ENCODE peak calls at places on chromosomes 4 and X, in five cellular contexts. One of them, this sample, is unnamed.

GRCh38 chrX:115892787-115893671 is 277.5 kb upstream of the AGTR2 start:
- ATAC-seq in A549: no peak
- ATAC-seq in gastrocnemius medialis: no peak
- ATAC-seq in heart left ventricle: no peak
- ATAC-seq in right lobe of liver: peak; percentile 80
- ATAC-seq in this sample: peak; percentile 84

GRCh38 chrX:67480789-67481188 is 63.0 kb upstream of the AR start:
- ATAC-seq in A549: no peak
- ATAC-seq in gastrocnemius medialis: no peak
- ATAC-seq in heart left ventricle: no peak
- ATAC-seq in right lobe of liver: no peak
- ATAC-seq in this sample: no peak

GRCh38 chr4:8547912-8548730 is 32.1 kb upstream of the GPR78 start:
- ATAC-seq in A549: no peak
- ATAC-seq in gastrocnemius medialis: no peak
- ATAC-seq in heart left ventricle: no peak
- ATAC-seq in right lobe of liver: no peak
- ATAC-seq in this sample: no peak

GRCh38 chr4:93777081-93777460 is 51.5 kb upstream of the ATOH1 start:
- ATAC-seq in A549: no peak
- ATAC-seq in gastrocnemius medialis: no peak
- ATAC-seq in heart left ventricle: no peak
- ATAC-seq in right lobe of liver: no peak
- ATAC-seq in this sample: no peak

GRCh38 chr4:165953181-165953580 is 80.1 kb downstream of the TLL1 start:
- ATAC-seq in A549: no peak
- ATAC-seq in gastrocnemius medialis: no peak
- ATAC-seq in heart left ventricle: no peak
- ATAC-seq in right lobe of liver: no peak
- ATAC-seq in this sample: no peak

GRCh38 chr4:128461300-128462103 is 173.9 kb upstream of the PGRMC2 start:
- ATAC-seq in A549: peak; percentile 85
- ATAC-seq in gastrocnemius medialis: peak; percentile 33
- ATAC-seq in heart left ventricle: peak; percentile 47
- ATAC-seq in right lobe of liver: no peak
- ATAC-seq in this sample: peak; percentile 56

GRCh38 chr4:153555730-153556440 is 89.7 kb downstream of the TMEM131L start:
- ATAC-seq in A549: no peak
- ATAC-seq in gastrocnemius medialis: peak; percentile 41
- ATAC-seq in heart left ventricle: peak; percentile 88
- ATAC-seq in right lobe of liver: peak; percentile 56
- ATAC-seq in this sample: peak; percentile 82

GRCh38 chrX:6292599-6292998 is 63.9 kb upstream of the NLGN4X start:
- ATAC-seq in A549: no peak
- ATAC-seq in gastrocnemius medialis: no peak
- ATAC-seq in heart left ventricle: no peak
- ATAC-seq in right lobe of liver: no peak
- ATAC-seq in this sample: no peak

GRCh38 chr4:84738622-84739021 is 155.7 kb downstream of the CDS1 start:
- ATAC-seq in A549: no peak
- ATAC-seq in gastrocnemius medialis: no peak
- ATAC-seq in heart left ventricle: no peak
- ATAC-seq in right lobe of liver: no peak
- ATAC-seq in this sample: no peak

GRCh38 chrX:13263560-13264251 is 56.1 kb downstream of the ATXN3L start:
- ATAC-seq in A549: no peak
- ATAC-seq in gastrocnemius medialis: no peak
- ATAC-seq in heart left ventricle: no peak
- ATAC-seq in right lobe of liver: no peak
- ATAC-seq in this sample: no peak

GRCh38 chr4:4474496-4474895 is 67.4 kb downstream of the STX18 start:
- ATAC-seq in A549: no peak
- ATAC-seq in gastrocnemius medialis: no peak
- ATAC-seq in heart left ventricle: no peak
- ATAC-seq in right lobe of liver: no peak
- ATAC-seq in this sample: no peak

DNA sequence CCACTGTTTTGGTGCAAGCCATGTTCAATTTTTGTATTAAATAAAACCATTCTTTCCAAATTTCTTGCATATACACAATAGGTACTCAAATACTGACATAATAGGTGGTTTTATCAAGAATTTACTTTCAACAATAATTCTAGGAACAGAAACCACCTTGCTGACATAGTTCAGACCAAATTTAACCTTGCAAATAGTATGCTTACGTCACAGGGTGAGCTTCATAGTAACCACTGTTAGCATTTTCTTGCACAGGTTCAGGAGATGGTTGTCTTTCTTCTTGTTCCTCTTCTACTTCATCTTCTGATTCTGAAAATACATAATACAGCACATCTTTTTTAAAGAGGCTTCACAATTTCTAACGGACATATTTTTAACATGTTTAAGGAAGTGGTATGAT is 17.6 kb downstream of the G3BP2 start:
- ATAC-seq in A549: no peak
- ATAC-seq in gastrocnemius medialis: no peak
- ATAC-seq in heart left ventricle: no peak
- ATAC-seq in right lobe of liver: no peak
- ATAC-seq in this sample: no peak
- TF ChIP-seq POLR2A in A549: no peak
- TF ChIP-seq POLR2A in gastrocnemius medialis: no peak
- TF ChIP-seq POLR2A in heart left ventricle: no peak
- TF ChIP-seq POLR2A in right lobe of liver: no peak
- TF ChIP-seq POLR2A in this sample: no peak

DNA sequence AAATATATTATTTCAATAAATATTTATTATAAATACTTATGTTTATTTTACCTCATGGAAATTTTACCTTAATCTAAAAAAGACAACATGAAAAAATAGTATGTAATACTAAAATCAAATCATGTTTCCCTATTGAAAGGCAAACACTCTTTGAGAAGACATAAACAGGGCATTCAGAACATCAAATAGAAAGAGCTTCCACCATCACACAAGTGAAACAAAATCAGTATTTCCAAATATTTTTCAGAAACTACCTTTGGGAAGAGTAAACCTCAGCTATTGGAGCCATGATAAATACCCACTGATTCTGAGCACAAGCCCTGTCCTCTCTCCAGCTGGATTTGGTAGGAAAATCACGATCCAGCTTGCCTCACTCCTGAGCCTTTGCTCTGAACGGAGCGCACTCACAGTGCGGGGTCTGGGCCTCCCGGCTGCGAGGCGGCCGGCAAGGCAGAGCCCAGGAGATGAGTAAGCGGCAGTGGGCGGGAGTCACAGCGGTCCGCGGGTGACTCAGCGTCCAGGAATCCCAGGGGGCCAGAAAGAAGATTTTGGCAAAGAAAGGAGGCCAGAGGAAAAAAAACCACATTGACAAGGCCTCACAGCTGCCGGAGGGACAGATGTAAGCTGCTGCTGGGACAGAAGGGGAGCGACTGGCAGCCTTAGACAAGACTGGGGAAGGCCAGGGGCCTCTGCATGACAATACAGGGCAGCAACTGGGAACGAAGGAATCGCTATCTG is 14.7 kb upstream of the ANXA5 start:
- ATAC-seq in A549: peak; percentile 100
- ATAC-seq in gastrocnemius medialis: peak; percentile 87
- ATAC-seq in heart left ventricle: peak; percentile 94
- ATAC-seq in right lobe of liver: peak; percentile 99
- ATAC-seq in this sample: peak; percentile 99
- TF ChIP-seq POLR2A in A549: peak; percentile 42
- TF ChIP-seq POLR2A in gastrocnemius medialis: peak; percentile 44
- TF ChIP-seq POLR2A in heart left ventricle: no peak
- TF ChIP-seq POLR2A in right lobe of liver: peak; percentile 29
- TF ChIP-seq POLR2A in this sample: peak; percentile 39

DNA sequence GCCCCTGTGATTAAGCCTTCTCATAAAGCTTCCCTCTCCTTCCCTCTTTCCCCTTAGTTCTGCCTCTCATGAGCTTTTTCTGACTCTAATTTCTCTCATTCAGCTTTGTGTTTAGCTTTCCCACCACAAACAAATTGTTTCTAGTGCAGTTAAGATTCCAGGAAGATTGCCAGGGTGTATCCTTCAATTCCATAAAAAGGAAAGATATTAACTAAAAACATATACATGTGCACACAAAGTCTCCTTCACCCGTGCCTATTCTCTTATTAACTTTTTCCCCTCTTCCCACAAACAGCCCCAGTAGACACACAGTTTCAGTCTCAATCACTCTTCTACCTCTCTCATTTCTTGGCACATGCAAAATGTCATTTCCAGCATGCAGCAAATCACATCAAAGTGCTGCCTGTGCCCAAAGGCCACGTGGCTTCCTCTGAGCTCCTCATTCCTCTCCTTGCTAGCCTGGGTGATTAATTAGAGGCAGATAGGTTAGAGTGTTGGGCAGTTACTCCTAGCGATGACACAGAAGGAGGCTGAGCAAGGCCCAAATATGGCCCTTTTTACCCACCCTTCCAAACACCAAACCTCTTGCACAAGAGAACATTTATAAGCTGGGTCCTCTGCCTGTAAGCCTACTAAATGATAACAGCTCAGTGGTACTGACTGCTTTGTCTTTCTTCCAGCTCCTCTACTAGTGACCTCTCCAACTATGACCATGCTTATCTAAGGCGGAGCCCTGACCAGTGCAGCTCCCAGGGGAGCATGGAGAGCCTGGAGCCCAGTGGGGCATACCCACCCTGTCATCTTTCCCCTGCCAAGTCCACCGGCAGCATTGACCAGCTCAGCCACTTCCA is 159.6 kb downstream of the SOWAHB start:
- ATAC-seq in A549: no peak
- ATAC-seq in gastrocnemius medialis: no peak
- ATAC-seq in heart left ventricle: peak; percentile 63
- ATAC-seq in right lobe of liver: peak; percentile 12
- ATAC-seq in this sample: peak; percentile 94
- TF ChIP-seq POLR2A in A549: no peak
- TF ChIP-seq POLR2A in gastrocnemius medialis: no peak
- TF ChIP-seq POLR2A in heart left ventricle: no peak
- TF ChIP-seq POLR2A in right lobe of liver: no peak
- TF ChIP-seq POLR2A in this sample: no peak

DNA sequence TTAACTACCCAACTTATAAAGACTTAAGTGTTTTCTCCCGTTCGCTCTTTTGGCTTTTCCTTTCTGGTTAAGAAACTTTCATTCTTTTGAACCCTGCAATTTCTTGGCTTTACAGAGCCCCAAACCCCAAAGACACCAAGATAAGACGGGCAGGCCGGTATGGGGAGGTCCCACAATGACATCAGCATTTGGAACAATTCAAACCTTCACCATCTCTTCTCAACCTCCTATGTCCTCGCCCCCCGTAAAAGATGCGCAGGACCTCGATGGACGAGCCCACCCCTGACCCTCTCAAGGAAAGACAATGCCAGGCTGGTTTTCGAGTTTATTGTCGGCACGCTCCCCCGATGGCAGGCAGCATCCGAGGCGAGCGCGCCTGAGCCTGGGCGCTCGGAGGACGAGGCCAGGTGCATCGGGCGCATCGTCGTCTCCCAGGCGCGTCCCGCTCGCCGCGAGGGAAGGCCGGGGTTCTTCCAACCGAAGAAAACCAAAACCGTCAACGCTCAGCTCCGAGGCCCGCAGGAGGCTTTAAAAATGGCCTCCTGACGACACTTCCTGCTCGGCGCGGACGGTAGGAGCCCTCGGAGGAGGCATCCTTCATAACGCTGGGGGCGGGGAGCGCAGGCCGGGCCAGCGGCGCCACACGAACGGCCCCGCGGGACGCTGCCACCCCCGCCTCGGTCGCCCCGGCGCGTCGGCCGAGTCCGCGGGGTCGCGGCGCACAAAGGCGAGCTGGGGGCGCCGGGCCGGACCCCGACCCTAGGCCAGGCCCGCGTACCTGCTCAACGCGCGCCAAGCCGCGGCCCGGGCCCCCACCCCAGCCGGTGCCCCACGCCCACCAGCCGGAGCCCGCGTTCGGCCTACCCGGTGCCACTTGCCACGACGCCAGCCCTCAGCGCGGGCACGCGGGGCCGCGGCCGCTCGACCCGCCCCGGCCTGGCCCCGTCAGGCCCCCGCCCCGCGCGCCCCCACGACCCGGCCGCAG is 664 bp downstream of the ZNF518B start:
- ATAC-seq in A549: peak; percentile 73
- ATAC-seq in gastrocnemius medialis: peak; percentile 72
- ATAC-seq in heart left ventricle: no peak
- ATAC-seq in right lobe of liver: peak; percentile 47
- ATAC-seq in this sample: peak; percentile 54
- TF ChIP-seq POLR2A in A549: no peak
- TF ChIP-seq POLR2A in gastrocnemius medialis: no peak
- TF ChIP-seq POLR2A in heart left ventricle: no peak
- TF ChIP-seq POLR2A in right lobe of liver: no peak
- TF ChIP-seq POLR2A in this sample: no peak

DNA sequence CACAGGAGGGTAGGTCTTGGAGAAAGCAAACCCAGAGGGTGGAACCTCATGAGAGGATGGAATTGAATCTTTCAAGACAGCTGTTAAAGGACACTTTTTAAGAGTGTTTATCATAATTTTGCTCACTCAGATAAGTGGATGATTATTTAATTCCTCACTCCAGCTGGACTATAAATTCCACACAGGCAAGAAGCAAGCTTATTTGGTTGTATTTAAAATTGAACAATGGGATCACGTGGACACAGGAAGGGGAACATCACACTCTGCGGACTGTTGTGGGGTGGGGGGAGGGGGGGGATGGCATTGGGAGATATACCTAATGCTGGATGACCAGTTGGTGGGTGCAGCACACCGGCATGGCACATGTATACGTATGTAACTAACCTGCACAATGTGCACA is 116.3 kb downstream of the DHRSX start:
- ATAC-seq in A549: no peak
- ATAC-seq in gastrocnemius medialis: no peak
- ATAC-seq in heart left ventricle: no peak
- ATAC-seq in right lobe of liver: no peak
- ATAC-seq in this sample: no peak
- TF ChIP-seq POLR2A in A549: no peak
- TF ChIP-seq POLR2A in gastrocnemius medialis: no peak
- TF ChIP-seq POLR2A in heart left ventricle: no peak
- TF ChIP-seq POLR2A in right lobe of liver: no peak
- TF ChIP-seq POLR2A in this sample: no peak

GRCh38 chrX:56812515-56813105 is 83.6 kb downstream of the NBDY start:
- ATAC-seq in A549: no peak
- ATAC-seq in gastrocnemius medialis: no peak
- ATAC-seq in heart left ventricle: peak; percentile 20
- ATAC-seq in right lobe of liver: peak; percentile 60
- ATAC-seq in this sample: no peak

GRCh38 chrX:56811599-56811998 is 82.6 kb downstream of the NBDY start:
- ATAC-seq in A549: no peak
- ATAC-seq in gastrocnemius medialis: no peak
- ATAC-seq in heart left ventricle: no peak
- ATAC-seq in right lobe of liver: no peak
- ATAC-seq in this sample: no peak

GRCh38 chrX:56817179-56817578 is 88.1 kb downstream of the NBDY start:
- ATAC-seq in A549: no peak
- ATAC-seq in gastrocnemius medialis: no peak
- ATAC-seq in heart left ventricle: no peak
- ATAC-seq in right lobe of liver: no peak
- ATAC-seq in this sample: no peak

GRCh38 chrX:56813318-56813837 is 84.3 kb downstream of the NBDY start:
- ATAC-seq in A549: no peak
- ATAC-seq in gastrocnemius medialis: no peak
- ATAC-seq in heart left ventricle: no peak
- ATAC-seq in right lobe of liver: peak; percentile 52
- ATAC-seq in this sample: peak; percentile 61
- TF ChIP-seq POLR2A in A549: no peak
- TF ChIP-seq POLR2A in gastrocnemius medialis: no peak
- TF ChIP-seq POLR2A in heart left ventricle: no peak
- TF ChIP-seq POLR2A in right lobe of liver: no peak
- TF ChIP-seq POLR2A in this sample: no peak

This sample was measured in gastroesophageal sphincter.